ENCODE peak calls at places on chromosomes 16 and 17, in eight cellular contexts. T is cardiac muscle cell, U is IMR-90, I is tibial nerve, P is heart right ventricle, N is body of pancreas, H is neural progenitor cell, A is PC-3. V is an unnamed sample. For H3K36me3, the result is how much of the 10 kb centered on the place peaks cover.

GRCh38 chr17:1365445-1366039 is 34.5 kb downstream of the YWHAE start:
- DNase-seq in N (peak), H (peak), P (peak), I (no peak), T (peak), A (peak), U (peak), V (peak)

GRCh38 chr17:59378621-59379194 is 47.3 kb downstream of the YPEL2 start:
- DNase-seq in T (peak), U (peak), H (no peak), I (no peak), N (no peak), A (no peak), P (peak), V (no peak)

GRCh38 chr16:77920984-77921383 is 101.4 kb upstream of the CLEC3A start:
- DNase-seq in U (no peak), A (no peak), P (no peak), N (no peak), I (no peak), T (no peak), H (no peak), V (no peak)

GRCh38 chr16:69660166-69660565 is 66.2 kb downstream of the NQO1 start:
- DNase-seq in H (no peak), I (no peak), N (no peak), P (no peak), T (no peak), U (no peak), A (no peak), V (no peak)

GRCh38 chr16:8623634-8624033 is 2.1 kb downstream of the METTL22 start:
- DNase-seq in T (no peak), A (peak), U (peak), I (no peak), P (no peak), N (no peak), H (no peak), V (no peak)

GRCh38 chr16:85046957-85047866 is 19.6 kb downstream of the KIAA0513 start:
- DNase-seq in T (peak), A (no peak), N (peak), I (no peak), U (no peak), P (no peak), H (no peak), V (no peak)

GRCh38 chr17:75625813-75626486 is 7.3 kb upstream of the SMIM5 start:
- DNase-seq in H (peak), A (peak), N (peak), P (no peak), I (no peak), U (peak), T (peak), V (no peak)

GRCh38 chr16:65121870-65122723 is at the start of gene CDH11:
- DNase-seq in I (peak), H (peak), U (peak), T (peak), A (peak), P (peak), N (peak), V (no peak)

GRCh38 chr16:66220766-66221165 is 145.7 kb upstream of the CDH5 start:
- DNase-seq in N (no peak), H (no peak), T (no peak), P (no peak), I (no peak), U (no peak), A (no peak), V (no peak)
- H3K4me3 ChIP-seq in N (no peak), H (no peak), T (no peak), P (no peak), I (no peak), U (no peak), A (no peak), V (no peak)

DNA sequence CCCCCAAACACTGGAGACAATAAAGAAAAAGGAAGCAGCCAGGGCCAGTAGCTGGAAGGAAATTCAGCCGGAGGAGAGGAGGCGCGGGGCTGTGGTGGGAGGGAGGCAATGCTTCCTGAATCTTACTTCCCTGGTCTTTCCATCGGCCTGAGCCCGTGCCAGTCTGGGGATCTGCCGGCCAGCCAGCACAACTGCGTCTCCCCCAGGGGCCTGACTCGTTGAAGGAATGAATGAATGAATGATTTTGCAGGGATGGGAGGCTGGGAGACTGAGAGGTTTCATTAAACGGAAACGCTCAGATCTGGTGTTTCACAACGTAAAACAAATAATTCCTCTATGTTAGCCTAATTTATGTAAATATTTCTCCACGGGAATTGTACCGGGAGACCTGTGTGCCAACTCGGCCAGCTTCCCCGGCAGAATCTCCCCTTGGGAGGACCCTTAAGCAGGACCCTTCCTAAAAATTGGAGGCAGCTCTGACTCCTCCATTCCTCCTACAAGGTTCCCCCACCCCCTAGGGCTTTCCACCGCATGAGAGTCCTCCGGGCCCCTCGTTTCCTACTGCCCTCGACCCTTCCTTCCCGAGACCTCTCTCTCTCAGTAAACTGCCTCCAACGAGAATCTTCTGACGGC is 1.3 kb upstream of the BAIAP2 start:
- DNase-seq in H (no peak), U (no peak), I (no peak), N (no peak), T (no peak), P (no peak), A (no peak), V (no peak)
- H3K36me3 ChIP-seq in H (under half), U (under half), I (under half), N (under half), T (under half), P (under half), A (under half), V (under half)

GRCh38 chr17:63270610-63271009 is 175.5 kb downstream of the CYB561 start:
- DNase-seq in P (no peak), I (no peak), N (no peak), H (no peak), A (no peak), T (no peak), U (no peak), V (no peak)
- TF ChIP-seq CTCF in P (no peak), I (no peak), N (no peak), H (no peak), A (no peak), T (no peak), U (no peak), V (no peak)

DNA sequence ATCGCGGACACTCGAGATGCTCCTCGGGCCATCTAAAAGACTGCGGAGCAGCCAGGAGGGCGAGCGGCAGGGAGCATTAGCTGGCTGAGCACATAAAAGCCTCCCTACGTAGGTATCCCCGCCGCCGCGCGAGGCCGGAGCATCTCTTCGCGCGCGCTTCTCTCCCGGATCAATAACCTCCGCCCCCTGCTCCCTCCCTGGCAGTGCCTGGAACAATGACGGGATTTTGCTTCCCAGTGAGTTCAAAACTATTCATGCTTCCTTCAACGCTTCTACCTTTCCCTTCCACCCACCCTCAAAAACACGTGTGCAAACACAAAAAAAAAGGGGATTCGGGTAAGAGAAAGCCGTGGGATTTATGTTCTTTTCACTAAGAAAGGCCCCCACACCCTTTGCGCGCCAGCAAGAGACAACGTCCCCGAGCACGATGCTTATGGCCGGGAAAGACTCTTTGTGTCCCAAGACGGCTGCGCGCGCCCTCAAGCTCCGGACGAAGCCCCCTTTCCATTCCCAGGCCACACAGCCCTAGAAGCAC is 899 bp downstream of the CENPV start:
- DNase-seq in H (peak), N (peak), A (no peak), U (peak), T (peak), I (no peak), P (no peak), V (peak)
- H3K4me3 ChIP-seq in H (peak), N (peak), A (no peak), U (peak), T (peak), I (peak), P (peak), V (peak)

GRCh38 chr16:28932339-28933141 is 769 bp downstream of the CD19 start:
- DNase-seq in N (no peak), I (no peak), P (no peak), A (no peak), T (no peak), H (no peak), U (no peak), V (no peak)

GRCh38 chr16:28931801-28932225 is at the start of gene CD19:
- DNase-seq in H (no peak), U (no peak), P (no peak), N (no peak), I (no peak), T (no peak), A (no peak), V (peak)

GRCh38 chr16:28927815-28928214 is 2.8 kb upstream of the RABEP2 start:
- DNase-seq in T (no peak), I (no peak), N (no peak), H (no peak), P (no peak), A (no peak), U (no peak), V (no peak)

GRCh38 chr16:28930652-28931051 is 1.1 kb upstream of the CD19 start:
- DNase-seq in U (no peak), P (no peak), T (no peak), N (no peak), H (peak), I (no peak), A (no peak), V (peak)

DNA sequence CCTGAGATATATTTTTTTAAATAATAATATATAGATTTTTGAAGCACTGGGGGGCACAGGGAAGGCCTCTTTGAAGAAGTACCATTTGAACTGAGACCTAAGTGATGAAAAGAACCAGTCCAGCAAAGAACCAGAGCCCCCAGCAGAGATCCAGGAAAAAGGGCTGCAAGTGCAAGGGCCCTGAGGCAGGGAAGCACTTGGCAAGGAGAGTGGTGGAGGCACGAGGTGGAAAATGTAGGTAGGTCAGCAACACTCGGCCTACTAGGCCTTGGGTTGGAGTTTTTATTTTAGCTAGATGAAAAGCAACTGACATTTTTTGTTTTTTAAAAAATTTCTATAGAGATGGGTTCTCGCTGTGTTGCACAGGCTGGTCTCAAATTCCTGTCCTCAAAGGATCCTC is 1.6 kb upstream of the CD19 start:
- DNase-seq in P (no peak), I (no peak), T (no peak), H (no peak), A (no peak), N (no peak), U (no peak), V (no peak)
- H3K36me3 ChIP-seq in P (under half), I (under half), T (under half), H (under half), A (under half), N (under half), U (under half), V (under half)

GRCh38 chr16:13429411-13429810 is 490.5 kb upstream of the ERCC4 start:
- DNase-seq in T (no peak), H (no peak), I (no peak), U (no peak), P (no peak), A (no peak), N (no peak), V (no peak)

GRCh38 chr16:13427943-13428342 is 492.0 kb upstream of the ERCC4 start:
- DNase-seq in H (no peak), A (no peak), U (no peak), N (no peak), I (no peak), P (no peak), T (no peak), V (no peak)

GRCh38 chr16:13425840-13426239 is 494.1 kb upstream of the ERCC4 start:
- DNase-seq in H (no peak), N (no peak), A (no peak), P (no peak), U (no peak), I (no peak), T (no peak), V (no peak)

GRCh38 chr16:13426736-13427135 is 493.2 kb upstream of the ERCC4 start:
- DNase-seq in H (no peak), N (no peak), T (no peak), A (no peak), P (no peak), I (no peak), U (no peak), V (no peak)

DNA sequence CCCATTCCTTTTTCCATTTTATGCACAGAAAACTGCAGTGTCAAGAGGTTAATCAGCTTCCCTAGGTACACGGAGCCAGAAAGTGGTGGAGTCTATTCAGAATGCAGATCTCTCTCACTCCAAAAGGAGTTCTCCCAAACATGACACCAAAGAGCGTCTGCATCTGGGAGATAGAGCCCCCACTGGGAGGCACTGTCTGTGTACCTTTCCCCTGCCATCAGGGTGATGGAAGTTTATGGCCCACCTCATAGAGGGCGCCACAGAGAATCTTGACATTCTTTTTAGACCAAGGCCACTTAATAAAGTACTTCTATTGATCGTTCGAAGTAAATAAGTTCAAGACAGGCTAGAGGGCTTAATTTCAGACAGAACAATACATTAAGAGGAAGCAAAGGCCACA is 493.7 kb upstream of the ERCC4 start:
- DNase-seq in T (no peak), I (no peak), N (no peak), H (peak), P (no peak), A (no peak), U (no peak), V (no peak)
- TF ChIP-seq CTCF in T (no peak), I (no peak), N (no peak), H (peak), P (no peak), A (no peak), U (no peak), V (peak)